ENCODE peak calls at places on chromosomes 3 and 15, in four cellular contexts. One of them, this sample, is unnamed.

GRCh38 chr3:4271834-4272233 is 31.3 kb upstream of the SETMAR start:
- DNase-seq in K562: peak; percentile 39
- DNase-seq in GM12878: no peak
- DNase-seq in HepG2: peak; percentile 8
- DNase-seq in this sample: no peak

GRCh38 chr15:42549052-42549491 is 434 bp downstream of the HAUS2 start:
- DNase-seq in K562: no peak
- DNase-seq in GM12878: no peak
- DNase-seq in HepG2: peak; percentile 12
- DNase-seq in this sample: no peak

GRCh38 chr3:128573707-128574162 is 76.9 kb downstream of the RPN1 start:
- DNase-seq in HepG2: no peak
- DNase-seq in K562: peak; percentile 37
- DNase-seq in GM12878: no peak
- DNase-seq in this sample: no peak

GRCh38 chr3:124745092-124745491 is 14.8 kb downstream of the UMPS start:
- DNase-seq in GM12878: no peak
- DNase-seq in K562: no peak
- DNase-seq in HepG2: no peak
- DNase-seq in this sample: no peak

GRCh38 chr3:179071161-179071568 is 444 bp downstream of the ZMAT3 start:
- DNase-seq in GM12878: no peak
- DNase-seq in K562: no peak
- DNase-seq in HepG2: peak; percentile 13
- DNase-seq in this sample: no peak

GRCh38 chr3:12727481-12727880 is 31.6 kb downstream of the TMEM40 start:
- DNase-seq in K562: no peak
- DNase-seq in GM12878: no peak
- DNase-seq in HepG2: no peak
- DNase-seq in this sample: no peak

GRCh38 chr3:62277986-62278385 is 95.4 kb downstream of the FEZF2 start:
- DNase-seq in GM12878: no peak
- DNase-seq in HepG2: no peak
- DNase-seq in K562: no peak
- DNase-seq in this sample: no peak

GRCh38 chr3:63353383-63353782 is 75.3 kb downstream of the SYNPR start:
- DNase-seq in GM12878: no peak
- DNase-seq in K562: no peak
- DNase-seq in HepG2: no peak
- DNase-seq in this sample: no peak

DNA sequence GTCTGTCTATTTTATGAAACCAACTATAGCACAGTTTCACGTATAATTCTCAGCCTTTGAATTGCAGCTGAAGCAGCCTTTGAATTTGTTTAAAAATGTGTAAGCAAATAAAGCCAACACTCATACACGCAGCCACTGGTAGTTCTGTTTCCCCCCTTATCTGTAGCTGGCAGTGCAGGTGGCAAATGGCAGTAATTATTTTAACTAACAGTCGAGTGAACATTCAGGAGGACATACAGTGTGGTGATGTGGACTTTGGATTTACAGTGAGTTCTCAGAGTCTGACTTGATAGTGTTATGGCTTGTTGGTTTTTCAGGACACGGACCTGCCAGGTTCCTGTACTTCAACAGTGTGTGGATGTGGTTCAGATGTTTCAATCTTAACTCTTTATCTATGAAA is 64.0 kb upstream of the SKOR1 start:
- DNase-seq in HepG2: peak; percentile 57
- DNase-seq in GM12878: no peak
- DNase-seq in K562: no peak
- DNase-seq in this sample: no peak
- TF ChIP-seq CBFB in HepG2: no peak
- TF ChIP-seq CBFB in GM12878: no peak
- TF ChIP-seq CBFB in K562: no peak
- TF ChIP-seq CBFB in this sample: no peak

GRCh38 chr15:44713006-44713966 is 2.0 kb downstream of the B2M start:
- DNase-seq in GM12878: no peak
- DNase-seq in HepG2: peak; percentile 27
- DNase-seq in K562: peak; percentile 41
- DNase-seq in this sample: no peak
- TF ChIP-seq USF2 in GM12878: no peak
- TF ChIP-seq USF2 in HepG2: no peak
- TF ChIP-seq USF2 in K562: no peak
- TF ChIP-seq USF2 in this sample: no peak

GRCh38 chr15:34815836-34816235 is 20.5 kb upstream of the ACTC1 start:
- DNase-seq in K562: no peak
- DNase-seq in GM12878: no peak
- DNase-seq in HepG2: no peak
- DNase-seq in this sample: no peak
- TF ChIP-seq CBFB in K562: no peak
- TF ChIP-seq CBFB in GM12878: no peak
- TF ChIP-seq CBFB in HepG2: no peak
- TF ChIP-seq CBFB in this sample: no peak

GRCh38 chr3:51719413-51720025 is 12.7 kb downstream of the GRM2 start:
- DNase-seq in K562: no peak
- DNase-seq in GM12878: no peak
- DNase-seq in HepG2: no peak
- DNase-seq in this sample: no peak
- TF ChIP-seq USF2 in K562: no peak
- TF ChIP-seq USF2 in GM12878: no peak
- TF ChIP-seq USF2 in HepG2: no peak
- TF ChIP-seq USF2 in this sample: no peak

DNA sequence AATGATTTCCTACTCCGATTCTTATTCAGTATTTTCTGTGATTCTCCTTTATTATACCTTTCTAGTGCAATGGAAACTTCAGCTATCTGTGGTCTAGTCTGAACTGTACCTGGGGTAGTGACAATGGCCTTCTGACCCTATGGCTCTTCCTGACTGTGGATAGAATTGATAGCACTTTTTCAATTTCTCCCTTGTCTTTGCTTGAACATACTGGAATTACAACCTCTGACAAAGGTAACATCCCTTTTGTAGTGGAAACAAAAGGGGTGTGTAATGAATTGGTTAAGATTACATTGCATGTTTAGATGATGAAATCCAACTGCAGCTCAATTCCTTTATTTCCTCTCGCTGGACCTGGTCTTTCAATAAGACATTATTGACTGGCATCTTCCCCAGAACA is 21.0 kb upstream of the SOX2 start:
- DNase-seq in K562: no peak
- DNase-seq in GM12878: no peak
- DNase-seq in HepG2: no peak
- DNase-seq in this sample: no peak
- TF ChIP-seq CBFB in K562: no peak
- TF ChIP-seq CBFB in GM12878: no peak
- TF ChIP-seq CBFB in HepG2: no peak
- TF ChIP-seq CBFB in this sample: no peak

This sample was measured in WTC11.